ENCODE peak calls at places on chromosome 2, in six cellular contexts. One of them, this sample, is unnamed.

GRCh38 chr2:46364797-46365457 is 67.7 kb downstream of the EPAS1 start:
- DNase-seq in small intestine: peak
- DNase-seq in stimulated activated CD8-positive, alpha-beta memory T cell treated with anti-CD3 and anti-CD28 coated beads, Interleukin-2, amount 100 ng/mL, for 48 hours: no peak
- DNase-seq in coronary artery: no peak
- DNase-seq in activated naive CD4-positive, alpha-beta T cell treated with anti-CD3 and anti-CD28 coated beads, Interleukin-2, amount 50 U/mL, for 72 hours: peak
- DNase-seq in activated T-cell treated with anti-CD3 and anti-CD28 coated beads for 24 hours: no peak
- DNase-seq in this sample: no peak

GRCh38 chr2:201939366-201939985 is 94.2 kb upstream of the FZD7 start:
- DNase-seq in small intestine: no peak
- DNase-seq in stimulated activated CD8-positive, alpha-beta memory T cell treated with anti-CD3 and anti-CD28 coated beads, Interleukin-2, amount 100 ng/mL, for 48 hours: no peak
- DNase-seq in coronary artery: no peak
- DNase-seq in activated naive CD4-positive, alpha-beta T cell treated with anti-CD3 and anti-CD28 coated beads, Interleukin-2, amount 50 U/mL, for 72 hours: no peak
- DNase-seq in activated T-cell treated with anti-CD3 and anti-CD28 coated beads for 24 hours: no peak
- DNase-seq in this sample: no peak

GRCh38 chr2:70686577-70687460 is 81.2 kb downstream of the ADD2 start:
- DNase-seq in small intestine: no peak
- DNase-seq in stimulated activated CD8-positive, alpha-beta memory T cell treated with anti-CD3 and anti-CD28 coated beads, Interleukin-2, amount 100 ng/mL, for 48 hours: peak
- DNase-seq in coronary artery: peak
- DNase-seq in activated naive CD4-positive, alpha-beta T cell treated with anti-CD3 and anti-CD28 coated beads, Interleukin-2, amount 50 U/mL, for 72 hours: peak
- DNase-seq in activated T-cell treated with anti-CD3 and anti-CD28 coated beads for 24 hours: peak
- DNase-seq in this sample: peak

GRCh38 chr2:200603972-200604371 is 18.2 kb downstream of the AOX1 start:
- DNase-seq in small intestine: no peak
- DNase-seq in stimulated activated CD8-positive, alpha-beta memory T cell treated with anti-CD3 and anti-CD28 coated beads, Interleukin-2, amount 100 ng/mL, for 48 hours: no peak
- DNase-seq in coronary artery: no peak
- DNase-seq in activated naive CD4-positive, alpha-beta T cell treated with anti-CD3 and anti-CD28 coated beads, Interleukin-2, amount 50 U/mL, for 72 hours: no peak
- DNase-seq in activated T-cell treated with anti-CD3 and anti-CD28 coated beads for 24 hours: no peak
- DNase-seq in this sample: no peak

GRCh38 chr2:220455389-220455788 is 828.0 kb downstream of the SLC4A3 start:
- DNase-seq in small intestine: no peak
- DNase-seq in stimulated activated CD8-positive, alpha-beta memory T cell treated with anti-CD3 and anti-CD28 coated beads, Interleukin-2, amount 100 ng/mL, for 48 hours: no peak
- DNase-seq in coronary artery: no peak
- DNase-seq in activated naive CD4-positive, alpha-beta T cell treated with anti-CD3 and anti-CD28 coated beads, Interleukin-2, amount 50 U/mL, for 72 hours: no peak
- DNase-seq in activated T-cell treated with anti-CD3 and anti-CD28 coated beads for 24 hours: no peak
- DNase-seq in this sample: no peak

GRCh38 chr2:43460141-43460540 is 135.7 kb downstream of the THADA start:
- DNase-seq in small intestine: no peak
- DNase-seq in stimulated activated CD8-positive, alpha-beta memory T cell treated with anti-CD3 and anti-CD28 coated beads, Interleukin-2, amount 100 ng/mL, for 48 hours: no peak
- DNase-seq in coronary artery: no peak
- DNase-seq in activated naive CD4-positive, alpha-beta T cell treated with anti-CD3 and anti-CD28 coated beads, Interleukin-2, amount 50 U/mL, for 72 hours: no peak
- DNase-seq in activated T-cell treated with anti-CD3 and anti-CD28 coated beads for 24 hours: no peak
- DNase-seq in this sample: no peak

GRCh38 chr2:226678422-226678821 is 121.2 kb downstream of the IRS1 start:
- DNase-seq in small intestine: peak
- DNase-seq in stimulated activated CD8-positive, alpha-beta memory T cell treated with anti-CD3 and anti-CD28 coated beads, Interleukin-2, amount 100 ng/mL, for 48 hours: no peak
- DNase-seq in coronary artery: no peak
- DNase-seq in activated naive CD4-positive, alpha-beta T cell treated with anti-CD3 and anti-CD28 coated beads, Interleukin-2, amount 50 U/mL, for 72 hours: no peak
- DNase-seq in activated T-cell treated with anti-CD3 and anti-CD28 coated beads for 24 hours: no peak
- DNase-seq in this sample: no peak

GRCh38 chr2:206867006-206867405 is 72.3 kb upstream of the CPO start:
- DNase-seq in small intestine: no peak
- DNase-seq in stimulated activated CD8-positive, alpha-beta memory T cell treated with anti-CD3 and anti-CD28 coated beads, Interleukin-2, amount 100 ng/mL, for 48 hours: no peak
- DNase-seq in coronary artery: no peak
- DNase-seq in activated naive CD4-positive, alpha-beta T cell treated with anti-CD3 and anti-CD28 coated beads, Interleukin-2, amount 50 U/mL, for 72 hours: no peak
- DNase-seq in activated T-cell treated with anti-CD3 and anti-CD28 coated beads for 24 hours: no peak
- DNase-seq in this sample: no peak

GRCh38 chr2:232349546-232349945 is 29.0 kb upstream of the ALPP start:
- DNase-seq in small intestine: no peak
- DNase-seq in stimulated activated CD8-positive, alpha-beta memory T cell treated with anti-CD3 and anti-CD28 coated beads, Interleukin-2, amount 100 ng/mL, for 48 hours: no peak
- DNase-seq in coronary artery: no peak
- DNase-seq in activated naive CD4-positive, alpha-beta T cell treated with anti-CD3 and anti-CD28 coated beads, Interleukin-2, amount 50 U/mL, for 72 hours: no peak
- DNase-seq in activated T-cell treated with anti-CD3 and anti-CD28 coated beads for 24 hours: no peak
- DNase-seq in this sample: peak

GRCh38 chr2:237932731-237933131 is 34.1 kb upstream of the UBE2F start:
- DNase-seq in small intestine: no peak
- DNase-seq in stimulated activated CD8-positive, alpha-beta memory T cell treated with anti-CD3 and anti-CD28 coated beads, Interleukin-2, amount 100 ng/mL, for 48 hours: no peak
- DNase-seq in coronary artery: no peak
- DNase-seq in activated naive CD4-positive, alpha-beta T cell treated with anti-CD3 and anti-CD28 coated beads, Interleukin-2, amount 50 U/mL, for 72 hours: no peak
- DNase-seq in activated T-cell treated with anti-CD3 and anti-CD28 coated beads for 24 hours: no peak
- DNase-seq in this sample: no peak

GRCh38 chr2:53969285-53970094 is 1.3 kb downstream of the PSME4 start:
- DNase-seq in small intestine: peak
- DNase-seq in stimulated activated CD8-positive, alpha-beta memory T cell treated with anti-CD3 and anti-CD28 coated beads, Interleukin-2, amount 100 ng/mL, for 48 hours: no peak
- DNase-seq in coronary artery: no peak
- DNase-seq in activated naive CD4-positive, alpha-beta T cell treated with anti-CD3 and anti-CD28 coated beads, Interleukin-2, amount 50 U/mL, for 72 hours: no peak
- DNase-seq in activated T-cell treated with anti-CD3 and anti-CD28 coated beads for 24 hours: no peak
- DNase-seq in this sample: no peak

GRCh38 chr2:8934338-8934737 is 69.1 kb downstream of the MBOAT2 start:
- DNase-seq in small intestine: peak
- DNase-seq in stimulated activated CD8-positive, alpha-beta memory T cell treated with anti-CD3 and anti-CD28 coated beads, Interleukin-2, amount 100 ng/mL, for 48 hours: no peak
- DNase-seq in coronary artery: no peak
- DNase-seq in activated naive CD4-positive, alpha-beta T cell treated with anti-CD3 and anti-CD28 coated beads, Interleukin-2, amount 50 U/mL, for 72 hours: no peak
- DNase-seq in activated T-cell treated with anti-CD3 and anti-CD28 coated beads for 24 hours: no peak
- DNase-seq in this sample: no peak

GRCh38 chr2:127504552-127505460 is 21.5 kb downstream of the IWS1 start:
- DNase-seq in small intestine: no peak
- DNase-seq in stimulated activated CD8-positive, alpha-beta memory T cell treated with anti-CD3 and anti-CD28 coated beads, Interleukin-2, amount 100 ng/mL, for 48 hours: no peak
- DNase-seq in coronary artery: no peak
- DNase-seq in activated naive CD4-positive, alpha-beta T cell treated with anti-CD3 and anti-CD28 coated beads, Interleukin-2, amount 50 U/mL, for 72 hours: no peak
- DNase-seq in activated T-cell treated with anti-CD3 and anti-CD28 coated beads for 24 hours: no peak
- DNase-seq in this sample: no peak

GRCh38 chr2:108413731-108414130 is 35.3 kb upstream of the GCC2 start:
- DNase-seq in small intestine: no peak
- DNase-seq in stimulated activated CD8-positive, alpha-beta memory T cell treated with anti-CD3 and anti-CD28 coated beads, Interleukin-2, amount 100 ng/mL, for 48 hours: no peak
- DNase-seq in coronary artery: no peak
- DNase-seq in activated naive CD4-positive, alpha-beta T cell treated with anti-CD3 and anti-CD28 coated beads, Interleukin-2, amount 50 U/mL, for 72 hours: no peak
- DNase-seq in activated T-cell treated with anti-CD3 and anti-CD28 coated beads for 24 hours: no peak
- DNase-seq in this sample: no peak

GRCh38 chr2:159982842-159983785 is 79.3 kb downstream of the PLA2R1 start:
- DNase-seq in small intestine: no peak
- DNase-seq in stimulated activated CD8-positive, alpha-beta memory T cell treated with anti-CD3 and anti-CD28 coated beads, Interleukin-2, amount 100 ng/mL, for 48 hours: no peak
- DNase-seq in coronary artery: no peak
- DNase-seq in activated naive CD4-positive, alpha-beta T cell treated with anti-CD3 and anti-CD28 coated beads, Interleukin-2, amount 50 U/mL, for 72 hours: no peak
- DNase-seq in activated T-cell treated with anti-CD3 and anti-CD28 coated beads for 24 hours: no peak
- DNase-seq in this sample: no peak

GRCh38 chr2:212392048-212392447 is 146.6 kb downstream of the ERBB4 start:
- DNase-seq in small intestine: no peak
- DNase-seq in stimulated activated CD8-positive, alpha-beta memory T cell treated with anti-CD3 and anti-CD28 coated beads, Interleukin-2, amount 100 ng/mL, for 48 hours: no peak
- DNase-seq in coronary artery: no peak
- DNase-seq in activated naive CD4-positive, alpha-beta T cell treated with anti-CD3 and anti-CD28 coated beads, Interleukin-2, amount 50 U/mL, for 72 hours: no peak
- DNase-seq in activated T-cell treated with anti-CD3 and anti-CD28 coated beads for 24 hours: no peak
- DNase-seq in this sample: no peak

GRCh38 chr2:153939124-153939796 is 67.5 kb downstream of the GALNT13 start:
- DNase-seq in small intestine: no peak
- DNase-seq in stimulated activated CD8-positive, alpha-beta memory T cell treated with anti-CD3 and anti-CD28 coated beads, Interleukin-2, amount 100 ng/mL, for 48 hours: no peak
- DNase-seq in coronary artery: no peak
- DNase-seq in activated naive CD4-positive, alpha-beta T cell treated with anti-CD3 and anti-CD28 coated beads, Interleukin-2, amount 50 U/mL, for 72 hours: no peak
- DNase-seq in activated T-cell treated with anti-CD3 and anti-CD28 coated beads for 24 hours: no peak
- DNase-seq in this sample: no peak

GRCh38 chr2:184555352-184555751 is 43.0 kb upstream of the ZNF804A start:
- DNase-seq in small intestine: no peak
- DNase-seq in stimulated activated CD8-positive, alpha-beta memory T cell treated with anti-CD3 and anti-CD28 coated beads, Interleukin-2, amount 100 ng/mL, for 48 hours: no peak
- DNase-seq in coronary artery: no peak
- DNase-seq in activated naive CD4-positive, alpha-beta T cell treated with anti-CD3 and anti-CD28 coated beads, Interleukin-2, amount 50 U/mL, for 72 hours: no peak
- DNase-seq in activated T-cell treated with anti-CD3 and anti-CD28 coated beads for 24 hours: no peak
- DNase-seq in this sample: no peak

GRCh38 chr2:174263989-174264388 is 15.7 kb upstream of the OLA1 start:
- DNase-seq in small intestine: no peak
- DNase-seq in stimulated activated CD8-positive, alpha-beta memory T cell treated with anti-CD3 and anti-CD28 coated beads, Interleukin-2, amount 100 ng/mL, for 48 hours: no peak
- DNase-seq in coronary artery: no peak
- DNase-seq in activated naive CD4-positive, alpha-beta T cell treated with anti-CD3 and anti-CD28 coated beads, Interleukin-2, amount 50 U/mL, for 72 hours: no peak
- DNase-seq in activated T-cell treated with anti-CD3 and anti-CD28 coated beads for 24 hours: no peak
- DNase-seq in this sample: no peak

GRCh38 chr2:144402282-144402681 is 117.6 kb downstream of the ZEB2 start:
- DNase-seq in small intestine: no peak
- DNase-seq in stimulated activated CD8-positive, alpha-beta memory T cell treated with anti-CD3 and anti-CD28 coated beads, Interleukin-2, amount 100 ng/mL, for 48 hours: no peak
- DNase-seq in coronary artery: no peak
- DNase-seq in activated naive CD4-positive, alpha-beta T cell treated with anti-CD3 and anti-CD28 coated beads, Interleukin-2, amount 50 U/mL, for 72 hours: no peak
- DNase-seq in activated T-cell treated with anti-CD3 and anti-CD28 coated beads for 24 hours: no peak
- DNase-seq in this sample: peak

GRCh38 chr2:32715391-32715841 is 87.6 kb downstream of the TTC27 start:
- DNase-seq in small intestine: no peak
- DNase-seq in stimulated activated CD8-positive, alpha-beta memory T cell treated with anti-CD3 and anti-CD28 coated beads, Interleukin-2, amount 100 ng/mL, for 48 hours: no peak
- DNase-seq in coronary artery: no peak
- DNase-seq in activated naive CD4-positive, alpha-beta T cell treated with anti-CD3 and anti-CD28 coated beads, Interleukin-2, amount 50 U/mL, for 72 hours: no peak
- DNase-seq in activated T-cell treated with anti-CD3 and anti-CD28 coated beads for 24 hours: no peak
- DNase-seq in this sample: no peak

GRCh38 chr2:161139098-161139987 is 20.9 kb upstream of the TANK start:
- DNase-seq in small intestine: no peak
- DNase-seq in stimulated activated CD8-positive, alpha-beta memory T cell treated with anti-CD3 and anti-CD28 coated beads, Interleukin-2, amount 100 ng/mL, for 48 hours: no peak
- DNase-seq in coronary artery: no peak
- DNase-seq in activated naive CD4-positive, alpha-beta T cell treated with anti-CD3 and anti-CD28 coated beads, Interleukin-2, amount 50 U/mL, for 72 hours: no peak
- DNase-seq in activated T-cell treated with anti-CD3 and anti-CD28 coated beads for 24 hours: no peak
- DNase-seq in this sample: no peak

GRCh38 chr2:218991674-218992168 is 1.5 kb downstream of the CRYBA2 start:
- DNase-seq in small intestine: no peak
- DNase-seq in stimulated activated CD8-positive, alpha-beta memory T cell treated with anti-CD3 and anti-CD28 coated beads, Interleukin-2, amount 100 ng/mL, for 48 hours: no peak
- DNase-seq in coronary artery: no peak
- DNase-seq in activated naive CD4-positive, alpha-beta T cell treated with anti-CD3 and anti-CD28 coated beads, Interleukin-2, amount 50 U/mL, for 72 hours: no peak
- DNase-seq in activated T-cell treated with anti-CD3 and anti-CD28 coated beads for 24 hours: no peak
- DNase-seq in this sample: no peak

GRCh38 chr2:238106339-238106697 is 6.2 kb downstream of the ESPNL start:
- DNase-seq in small intestine: no peak
- DNase-seq in stimulated activated CD8-positive, alpha-beta memory T cell treated with anti-CD3 and anti-CD28 coated beads, Interleukin-2, amount 100 ng/mL, for 48 hours: no peak
- DNase-seq in coronary artery: no peak
- DNase-seq in activated naive CD4-positive, alpha-beta T cell treated with anti-CD3 and anti-CD28 coated beads, Interleukin-2, amount 50 U/mL, for 72 hours: no peak
- DNase-seq in activated T-cell treated with anti-CD3 and anti-CD28 coated beads for 24 hours: no peak
- DNase-seq in this sample: no peak

GRCh38 chr2:71353247-71353646 is 21.7 kb downstream of the ZNF638 start:
- DNase-seq in small intestine: no peak
- DNase-seq in stimulated activated CD8-positive, alpha-beta memory T cell treated with anti-CD3 and anti-CD28 coated beads, Interleukin-2, amount 100 ng/mL, for 48 hours: no peak
- DNase-seq in coronary artery: no peak
- DNase-seq in activated naive CD4-positive, alpha-beta T cell treated with anti-CD3 and anti-CD28 coated beads, Interleukin-2, amount 50 U/mL, for 72 hours: no peak
- DNase-seq in activated T-cell treated with anti-CD3 and anti-CD28 coated beads for 24 hours: no peak
- DNase-seq in this sample: no peak

GRCh38 chr2:127623388-127624320 is 22.3 kb upstream of the GPR17 start:
- DNase-seq in small intestine: no peak
- DNase-seq in stimulated activated CD8-positive, alpha-beta memory T cell treated with anti-CD3 and anti-CD28 coated beads, Interleukin-2, amount 100 ng/mL, for 48 hours: no peak
- DNase-seq in coronary artery: peak
- DNase-seq in activated naive CD4-positive, alpha-beta T cell treated with anti-CD3 and anti-CD28 coated beads, Interleukin-2, amount 50 U/mL, for 72 hours: no peak
- DNase-seq in activated T-cell treated with anti-CD3 and anti-CD28 coated beads for 24 hours: no peak
- DNase-seq in this sample: peak

GRCh38 chr2:168550670-168551069 is 94.6 kb downstream of the CERS6 start:
- DNase-seq in small intestine: no peak
- DNase-seq in stimulated activated CD8-positive, alpha-beta memory T cell treated with anti-CD3 and anti-CD28 coated beads, Interleukin-2, amount 100 ng/mL, for 48 hours: no peak
- DNase-seq in coronary artery: no peak
- DNase-seq in activated naive CD4-positive, alpha-beta T cell treated with anti-CD3 and anti-CD28 coated beads, Interleukin-2, amount 50 U/mL, for 72 hours: no peak
- DNase-seq in activated T-cell treated with anti-CD3 and anti-CD28 coated beads for 24 hours: no peak
- DNase-seq in this sample: no peak

GRCh38 chr2:21787931-21788330 is 664.2 kb downstream of the TDRD15 start:
- DNase-seq in small intestine: no peak
- DNase-seq in stimulated activated CD8-positive, alpha-beta memory T cell treated with anti-CD3 and anti-CD28 coated beads, Interleukin-2, amount 100 ng/mL, for 48 hours: no peak
- DNase-seq in coronary artery: no peak
- DNase-seq in activated naive CD4-positive, alpha-beta T cell treated with anti-CD3 and anti-CD28 coated beads, Interleukin-2, amount 50 U/mL, for 72 hours: no peak
- DNase-seq in activated T-cell treated with anti-CD3 and anti-CD28 coated beads for 24 hours: no peak
- DNase-seq in this sample: no peak

GRCh38 chr2:238285653-238286082 is 2.7 kb downstream of the PER2 start:
- DNase-seq in small intestine: peak
- DNase-seq in stimulated activated CD8-positive, alpha-beta memory T cell treated with anti-CD3 and anti-CD28 coated beads, Interleukin-2, amount 100 ng/mL, for 48 hours: no peak
- DNase-seq in coronary artery: peak
- DNase-seq in activated naive CD4-positive, alpha-beta T cell treated with anti-CD3 and anti-CD28 coated beads, Interleukin-2, amount 50 U/mL, for 72 hours: no peak
- DNase-seq in activated T-cell treated with anti-CD3 and anti-CD28 coated beads for 24 hours: no peak
- DNase-seq in this sample: peak

GRCh38 chr2:2184549-2185249 is 146.4 kb downstream of the MYT1L start:
- DNase-seq in small intestine: no peak
- DNase-seq in stimulated activated CD8-positive, alpha-beta memory T cell treated with anti-CD3 and anti-CD28 coated beads, Interleukin-2, amount 100 ng/mL, for 48 hours: no peak
- DNase-seq in coronary artery: no peak
- DNase-seq in activated naive CD4-positive, alpha-beta T cell treated with anti-CD3 and anti-CD28 coated beads, Interleukin-2, amount 50 U/mL, for 72 hours: no peak
- DNase-seq in activated T-cell treated with anti-CD3 and anti-CD28 coated beads for 24 hours: no peak
- DNase-seq in this sample: no peak

GRCh38 chr2:232532406-232532805 is 6.4 kb downstream of the CHRND start:
- DNase-seq in small intestine: no peak
- DNase-seq in stimulated activated CD8-positive, alpha-beta memory T cell treated with anti-CD3 and anti-CD28 coated beads, Interleukin-2, amount 100 ng/mL, for 48 hours: no peak
- DNase-seq in coronary artery: no peak
- DNase-seq in activated naive CD4-positive, alpha-beta T cell treated with anti-CD3 and anti-CD28 coated beads, Interleukin-2, amount 50 U/mL, for 72 hours: no peak
- DNase-seq in activated T-cell treated with anti-CD3 and anti-CD28 coated beads for 24 hours: no peak
- DNase-seq in this sample: no peak

GRCh38 chr2:86305195-86305975 is 32.0 kb downstream of the REEP1 start:
- DNase-seq in small intestine: peak
- DNase-seq in stimulated activated CD8-positive, alpha-beta memory T cell treated with anti-CD3 and anti-CD28 coated beads, Interleukin-2, amount 100 ng/mL, for 48 hours: no peak
- DNase-seq in coronary artery: no peak
- DNase-seq in activated naive CD4-positive, alpha-beta T cell treated with anti-CD3 and anti-CD28 coated beads, Interleukin-2, amount 50 U/mL, for 72 hours: no peak
- DNase-seq in activated T-cell treated with anti-CD3 and anti-CD28 coated beads for 24 hours: no peak
- DNase-seq in this sample: no peak

This sample was measured in left cardiac atrium.